ENCODE peak calls at places on chromosomes 13 and 19, in nine cellular contexts. One of them, this sample, is unnamed.

GRCh38 chr19:3580156-3580955 is 4.9 kb upstream of the GIPC3 start:
- DNase-seq in skeletal muscle cell: peak
- DNase-seq in heart left ventricle: no peak
- DNase-seq in AG04450: peak
- DNase-seq in tibial nerve: no peak
- DNase-seq in hepatocyte: no peak
- DNase-seq in uterus: no peak
- DNase-seq in astrocyte of the spinal cord: peak
- DNase-seq in fibroblast of mammary gland: peak
- DNase-seq in this sample: no peak

GRCh38 chr19:47450478-47450877 is 21.2 kb downstream of the SLC8A2 start:
- DNase-seq in astrocyte of the spinal cord: no peak
- DNase-seq in hepatocyte: no peak
- DNase-seq in uterus: no peak
- DNase-seq in tibial nerve: no peak
- DNase-seq in heart left ventricle: no peak
- DNase-seq in fibroblast of mammary gland: no peak
- DNase-seq in AG04450: no peak
- DNase-seq in skeletal muscle cell: no peak
- DNase-seq in this sample: no peak

GRCh38 chr19:47523473-47523872 is 8.6 kb upstream of the NAPA start:
- DNase-seq in skeletal muscle cell: no peak
- DNase-seq in hepatocyte: no peak
- DNase-seq in uterus: no peak
- DNase-seq in AG04450: no peak
- DNase-seq in astrocyte of the spinal cord: no peak
- DNase-seq in heart left ventricle: peak
- DNase-seq in tibial nerve: no peak
- DNase-seq in fibroblast of mammary gland: no peak
- DNase-seq in this sample: peak

GRCh38 chr19:53183146-53183545 is 10.0 kb downstream of the ZNF665 start:
- DNase-seq in fibroblast of mammary gland: peak
- DNase-seq in hepatocyte: no peak
- DNase-seq in heart left ventricle: no peak
- DNase-seq in tibial nerve: no peak
- DNase-seq in uterus: no peak
- DNase-seq in skeletal muscle cell: no peak
- DNase-seq in AG04450: no peak
- DNase-seq in astrocyte of the spinal cord: peak
- DNase-seq in this sample: no peak

GRCh38 chr19:18109731-18110671 is 12.4 kb downstream of the MAST3 start:
- DNase-seq in uterus: peak
- DNase-seq in astrocyte of the spinal cord: no peak
- DNase-seq in AG04450: no peak
- DNase-seq in skeletal muscle cell: no peak
- DNase-seq in fibroblast of mammary gland: no peak
- DNase-seq in tibial nerve: no peak
- DNase-seq in heart left ventricle: peak
- DNase-seq in hepatocyte: peak
- DNase-seq in this sample: peak

GRCh38 chr13:30322428-30322827 is 15.1 kb upstream of the KATNAL1 start:
- DNase-seq in tibial nerve: no peak
- DNase-seq in astrocyte of the spinal cord: no peak
- DNase-seq in hepatocyte: no peak
- DNase-seq in AG04450: no peak
- DNase-seq in uterus: no peak
- DNase-seq in fibroblast of mammary gland: no peak
- DNase-seq in skeletal muscle cell: no peak
- DNase-seq in heart left ventricle: no peak
- DNase-seq in this sample: no peak

GRCh38 chr13:80339841-80340642 is 884 bp downstream of the SPRY2 start:
- DNase-seq in astrocyte of the spinal cord: peak
- DNase-seq in fibroblast of mammary gland: peak
- DNase-seq in heart left ventricle: peak
- DNase-seq in hepatocyte: peak
- DNase-seq in AG04450: no peak
- DNase-seq in tibial nerve: no peak
- DNase-seq in skeletal muscle cell: no peak
- DNase-seq in uterus: peak
- DNase-seq in this sample: peak

GRCh38 chr19:48543121-48543710 is 8.8 kb upstream of the SULT2B1 start:
- DNase-seq in hepatocyte: no peak
- DNase-seq in AG04450: no peak
- DNase-seq in uterus: no peak
- DNase-seq in tibial nerve: no peak
- DNase-seq in astrocyte of the spinal cord: peak
- DNase-seq in heart left ventricle: no peak
- DNase-seq in skeletal muscle cell: no peak
- DNase-seq in fibroblast of mammary gland: peak
- DNase-seq in this sample: peak

DNA sequence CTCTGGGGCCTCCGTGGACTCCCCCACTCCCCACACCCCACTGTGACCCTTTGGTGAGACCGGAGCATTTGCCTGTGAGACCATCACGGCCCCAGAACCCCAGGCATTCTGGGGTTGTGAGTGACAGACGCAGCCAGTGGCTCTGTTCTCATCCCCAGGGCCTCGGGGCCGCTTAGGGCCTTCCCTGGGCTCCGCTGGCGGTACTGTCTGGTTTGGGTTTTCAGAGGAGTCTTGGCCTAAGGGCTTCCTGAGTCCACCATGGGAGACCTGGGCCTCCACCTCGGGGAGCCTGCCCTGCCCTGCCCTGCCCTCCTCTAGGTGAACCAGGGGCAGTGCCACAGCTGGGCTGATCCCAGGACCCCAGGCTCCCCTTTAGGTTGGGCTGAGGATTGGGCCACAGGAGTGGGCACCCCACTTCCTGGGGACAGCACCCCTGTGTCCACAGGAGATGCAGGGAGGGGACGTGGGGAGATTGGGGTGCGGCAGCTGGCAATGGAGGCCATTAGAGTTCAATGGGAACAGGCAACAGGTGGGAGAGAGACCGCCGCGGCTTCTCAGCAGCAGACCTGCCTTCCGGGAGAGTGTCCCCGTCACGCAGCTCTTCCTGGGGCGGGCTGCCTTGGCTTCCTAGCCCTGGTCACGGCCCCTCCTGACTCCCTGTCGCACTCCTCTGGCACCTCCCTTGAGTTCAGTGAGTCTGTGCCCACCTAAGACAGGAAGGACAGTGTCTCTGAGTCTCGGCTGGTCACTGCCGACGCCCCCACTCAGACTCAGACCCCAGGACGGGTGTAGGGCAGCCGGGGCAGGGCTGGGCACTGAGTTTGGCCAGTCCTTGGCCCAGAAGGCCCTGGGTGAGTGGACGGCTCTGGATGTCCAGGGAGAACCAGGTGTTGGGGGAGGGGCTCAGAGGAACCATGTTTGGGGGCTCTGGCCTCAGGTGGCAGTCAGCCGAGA is 164.1 kb downstream of the KDM4B start:
- DNase-seq in hepatocyte: no peak
- DNase-seq in uterus: no peak
- DNase-seq in skeletal muscle cell: no peak
- DNase-seq in tibial nerve: no peak
- DNase-seq in fibroblast of mammary gland: no peak
- DNase-seq in heart left ventricle: no peak
- DNase-seq in AG04450: no peak
- DNase-seq in astrocyte of the spinal cord: no peak
- DNase-seq in this sample: no peak
- H3K4me3 ChIP-seq in hepatocyte: no peak
- H3K4me3 ChIP-seq in uterus: no peak
- H3K4me3 ChIP-seq in skeletal muscle cell: no peak
- H3K4me3 ChIP-seq in tibial nerve: no peak
- H3K4me3 ChIP-seq in fibroblast of mammary gland: no peak
- H3K4me3 ChIP-seq in heart left ventricle: no peak
- H3K4me3 ChIP-seq in AG04450: no peak
- H3K4me3 ChIP-seq in astrocyte of the spinal cord: no peak
- H3K4me3 ChIP-seq in this sample: no peak

GRCh38 chr19:35562776-35563175 is 682 bp downstream of the ATP4A start:
- DNase-seq in heart left ventricle: no peak
- DNase-seq in astrocyte of the spinal cord: no peak
- DNase-seq in AG04450: no peak
- DNase-seq in fibroblast of mammary gland: no peak
- DNase-seq in tibial nerve: no peak
- DNase-seq in hepatocyte: no peak
- DNase-seq in uterus: no peak
- DNase-seq in skeletal muscle cell: no peak
- DNase-seq in this sample: no peak

GRCh38 chr19:35560677-35561076 is 2.8 kb downstream of the ATP4A start:
- DNase-seq in skeletal muscle cell: no peak
- DNase-seq in fibroblast of mammary gland: no peak
- DNase-seq in astrocyte of the spinal cord: no peak
- DNase-seq in AG04450: no peak
- DNase-seq in tibial nerve: no peak
- DNase-seq in heart left ventricle: no peak
- DNase-seq in hepatocyte: peak
- DNase-seq in uterus: no peak
- DNase-seq in this sample: no peak

GRCh38 chr19:35560271-35560670 is 3.2 kb downstream of the ATP4A start:
- DNase-seq in hepatocyte: no peak
- DNase-seq in heart left ventricle: no peak
- DNase-seq in astrocyte of the spinal cord: no peak
- DNase-seq in fibroblast of mammary gland: no peak
- DNase-seq in skeletal muscle cell: no peak
- DNase-seq in uterus: no peak
- DNase-seq in tibial nerve: no peak
- DNase-seq in AG04450: no peak
- DNase-seq in this sample: no peak

GRCh38 chr19:35562336-35562735 is 1.1 kb downstream of the ATP4A start:
- DNase-seq in fibroblast of mammary gland: no peak
- DNase-seq in heart left ventricle: no peak
- DNase-seq in skeletal muscle cell: no peak
- DNase-seq in tibial nerve: no peak
- DNase-seq in hepatocyte: no peak
- DNase-seq in astrocyte of the spinal cord: no peak
- DNase-seq in AG04450: no peak
- DNase-seq in uterus: no peak
- DNase-seq in this sample: no peak

DNA sequence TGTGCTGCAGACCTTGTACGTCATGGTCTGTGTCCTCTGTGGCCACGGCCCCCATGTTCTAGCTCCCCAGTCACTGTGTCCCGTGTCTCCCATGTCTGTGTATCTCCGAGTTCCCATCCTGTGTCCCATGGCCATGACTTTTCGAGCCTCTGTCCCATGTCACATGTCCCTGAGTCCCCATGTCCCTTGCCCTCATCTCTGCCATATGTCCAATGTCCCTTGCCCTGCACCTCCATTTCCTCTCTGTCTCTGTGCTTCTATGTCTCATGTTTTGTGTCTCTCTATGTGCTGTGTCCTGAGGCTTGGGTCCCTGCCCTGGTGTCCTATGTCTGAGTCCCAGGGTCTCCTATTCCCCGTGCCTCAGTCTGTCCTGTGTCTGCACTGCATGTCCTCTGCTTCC is 2.0 kb downstream of the ATP4A start:
- DNase-seq in tibial nerve: no peak
- DNase-seq in fibroblast of mammary gland: no peak
- DNase-seq in uterus: no peak
- DNase-seq in skeletal muscle cell: no peak
- DNase-seq in heart left ventricle: no peak
- DNase-seq in astrocyte of the spinal cord: no peak
- DNase-seq in AG04450: no peak
- DNase-seq in hepatocyte: no peak
- DNase-seq in this sample: no peak
- H3K4me3 ChIP-seq in tibial nerve: no peak
- H3K4me3 ChIP-seq in fibroblast of mammary gland: no peak
- H3K4me3 ChIP-seq in uterus: no peak
- H3K4me3 ChIP-seq in skeletal muscle cell: no peak
- H3K4me3 ChIP-seq in heart left ventricle: no peak
- H3K4me3 ChIP-seq in astrocyte of the spinal cord: no peak
- H3K4me3 ChIP-seq in AG04450: no peak
- H3K4me3 ChIP-seq in hepatocyte: no peak
- H3K4me3 ChIP-seq in this sample: no peak

GRCh38 chr13:110869231-110869804 is 45.6 kb downstream of the ANKRD10 start:
- DNase-seq in skeletal muscle cell: no peak
- DNase-seq in fibroblast of mammary gland: peak
- DNase-seq in hepatocyte: no peak
- DNase-seq in tibial nerve: no peak
- DNase-seq in astrocyte of the spinal cord: no peak
- DNase-seq in heart left ventricle: peak
- DNase-seq in AG04450: no peak
- DNase-seq in uterus: no peak
- DNase-seq in this sample: no peak
- H3K4me3 ChIP-seq in skeletal muscle cell: peak
- H3K4me3 ChIP-seq in fibroblast of mammary gland: peak
- H3K4me3 ChIP-seq in hepatocyte: no peak
- H3K4me3 ChIP-seq in tibial nerve: no peak
- H3K4me3 ChIP-seq in astrocyte of the spinal cord: peak
- H3K4me3 ChIP-seq in heart left ventricle: peak
- H3K4me3 ChIP-seq in AG04450: peak
- H3K4me3 ChIP-seq in uterus: peak
- H3K4me3 ChIP-seq in this sample: no peak

GRCh38 chr19:33192010-33192409 is 2.1 kb upstream of the LRP3 start:
- DNase-seq in fibroblast of mammary gland: no peak
- DNase-seq in astrocyte of the spinal cord: no peak
- DNase-seq in tibial nerve: no peak
- DNase-seq in AG04450: no peak
- DNase-seq in heart left ventricle: peak
- DNase-seq in hepatocyte: no peak
- DNase-seq in uterus: no peak
- DNase-seq in skeletal muscle cell: no peak
- DNase-seq in this sample: no peak

GRCh38 chr19:33194527-33194883 is 375 bp downstream of the LRP3 start:
- DNase-seq in astrocyte of the spinal cord: no peak
- DNase-seq in fibroblast of mammary gland: no peak
- DNase-seq in heart left ventricle: peak
- DNase-seq in skeletal muscle cell: no peak
- DNase-seq in uterus: no peak
- DNase-seq in AG04450: no peak
- DNase-seq in tibial nerve: no peak
- DNase-seq in hepatocyte: peak
- DNase-seq in this sample: no peak

GRCh38 chr19:33193269-33193863 is 764 bp upstream of the LRP3 start:
- DNase-seq in astrocyte of the spinal cord: no peak
- DNase-seq in hepatocyte: no peak
- DNase-seq in tibial nerve: no peak
- DNase-seq in skeletal muscle cell: no peak
- DNase-seq in heart left ventricle: peak
- DNase-seq in fibroblast of mammary gland: no peak
- DNase-seq in AG04450: no peak
- DNase-seq in uterus: no peak
- DNase-seq in this sample: no peak

GRCh38 chr19:33194884-33195710 is 967 bp downstream of the LRP3 start:
- DNase-seq in astrocyte of the spinal cord: peak
- DNase-seq in tibial nerve: no peak
- DNase-seq in fibroblast of mammary gland: peak
- DNase-seq in skeletal muscle cell: no peak
- DNase-seq in AG04450: no peak
- DNase-seq in heart left ventricle: no peak
- DNase-seq in uterus: peak
- DNase-seq in hepatocyte: peak
- DNase-seq in this sample: peak

DNA sequence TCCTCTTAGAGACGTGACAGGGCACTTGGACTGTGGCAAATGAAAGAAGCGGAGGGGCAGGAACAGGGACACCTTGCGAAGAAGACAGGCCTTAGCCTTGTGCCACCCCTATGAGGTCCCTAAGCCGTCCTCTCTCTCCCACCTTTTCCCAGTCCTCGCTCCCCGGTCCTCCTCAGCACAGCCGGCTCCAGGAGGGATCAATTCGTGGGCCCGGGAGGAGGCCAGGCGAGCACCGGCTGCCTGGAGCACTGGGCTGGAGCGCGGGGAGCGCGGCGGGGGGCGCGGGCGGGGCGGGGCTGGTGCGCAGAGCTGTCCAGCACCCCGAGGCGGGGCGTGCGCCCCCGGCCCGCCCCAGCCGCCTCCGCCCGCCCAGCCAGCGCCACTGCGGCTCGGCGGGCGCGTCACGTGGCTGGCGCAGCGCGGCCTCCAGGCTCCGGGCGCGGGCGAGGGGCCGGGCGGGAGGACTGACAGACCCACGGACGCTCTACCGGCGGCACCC is at the start of gene LRP3:
- DNase-seq in tibial nerve: no peak
- DNase-seq in AG04450: no peak
- DNase-seq in heart left ventricle: peak
- DNase-seq in skeletal muscle cell: no peak
- DNase-seq in astrocyte of the spinal cord: no peak
- DNase-seq in hepatocyte: peak
- DNase-seq in fibroblast of mammary gland: no peak
- DNase-seq in uterus: peak
- DNase-seq in this sample: no peak
- H3K4me3 ChIP-seq in tibial nerve: peak
- H3K4me3 ChIP-seq in AG04450: peak
- H3K4me3 ChIP-seq in heart left ventricle: peak
- H3K4me3 ChIP-seq in skeletal muscle cell: peak
- H3K4me3 ChIP-seq in astrocyte of the spinal cord: peak
- H3K4me3 ChIP-seq in hepatocyte: peak
- H3K4me3 ChIP-seq in fibroblast of mammary gland: peak
- H3K4me3 ChIP-seq in uterus: peak
- H3K4me3 ChIP-seq in this sample: peak

This sample was measured in small intestine.